ENCODE peak calls at places on chromosome 21, in six cellular contexts. P is transverse colon, M is adrenal gland, N is dorsolateral prefrontal cortex, C is coronary artery, S is fibroblast of lung. K is an unnamed sample.

GRCh38 chr21:30268608-30269197 is 14.0 kb downstream of the KRTAP24-1 start:
- DNase-seq in P (no peak), M (no peak), N (no peak), S (no peak), C (no peak), K (no peak)

GRCh38 chr21:37531402-37532042 is 164.9 kb downstream of the DYRK1A start:
- DNase-seq in C (peak; percentile 84), S (no peak), M (no peak), N (no peak), P (peak; percentile 20), K (no peak)

GRCh38 chr21:36902793-36903192 is 63.7 kb downstream of the HLCS start:
- DNase-seq in M (no peak), S (no peak), C (no peak), N (no peak), P (no peak), K (no peak)

GRCh38 chr21:26117324-26117971 is 53.1 kb downstream of the APP start:
- DNase-seq in C (no peak), P (no peak), N (no peak), S (no peak), M (no peak), K (no peak)

GRCh38 chr21:33908760-33909159 is 6.8 kb downstream of the ATP5PO start:
- DNase-seq in C (no peak), N (no peak), S (no peak), P (no peak), M (no peak), K (no peak)

GRCh38 chr21:26115346-26115745 is 55.2 kb downstream of the APP start:
- DNase-seq in C (no peak), N (no peak), P (no peak), M (no peak), S (no peak), K (no peak)

GRCh38 chr21:39048064-39048463 is 135.2 kb downstream of the PSMG1 start:
- DNase-seq in C (peak; percentile 58), M (no peak), P (peak; percentile 65), S (peak; percentile 38), N (no peak), K (no peak)

GRCh38 chr21:41344146-41344545 is 17.7 kb upstream of the MX2 start:
- DNase-seq in P (no peak), M (no peak), S (no peak), N (no peak), C (no peak), K (no peak)

GRCh38 chr21:29155118-29155932 is 24.9 kb downstream of the MAP3K7CL start:
- DNase-seq in P (no peak), C (peak; percentile 88), S (peak; percentile 79), M (no peak), N (no peak), K (peak; percentile 52)

GRCh38 chr21:36323032-36323431 is 3.0 kb downstream of the MORC3 start:
- DNase-seq in M (no peak), C (no peak), N (no peak), S (no peak), P (no peak), K (no peak)

GRCh38 chr21:38303300-38303699 is 46.5 kb downstream of the KCNJ15 start:
- DNase-seq in N (no peak), P (no peak), C (peak; percentile 81), S (peak; percentile 93), M (peak; percentile 87), K (no peak)

GRCh38 chr21:30033441-30033840 is 93.6 kb upstream of the GRIK1 start:
- DNase-seq in C (no peak), M (no peak), N (no peak), S (no peak), P (no peak), K (no peak)

GRCh38 chr21:28325618-28326017 is 667.1 kb downstream of the LTN1 start:
- DNase-seq in C (no peak), M (no peak), S (no peak), P (no peak), N (no peak), K (no peak)

GRCh38 chr21:25562660-25563059 is 44.6 kb downstream of the MRPL39 start:
- DNase-seq in C (no peak), N (no peak), S (peak; percentile 25), M (no peak), P (no peak), K (no peak)

GRCh38 chr21:34915364-34915834 is 133.7 kb downstream of the RUNX1 start:
- DNase-seq in P (no peak), M (no peak), N (no peak), S (peak; percentile 58), C (no peak), K (no peak)

GRCh38 chr21:29256125-29256895 is 42.4 kb upstream of the BACH1 start:
- DNase-seq in P (no peak), C (no peak), S (no peak), N (no peak), M (no peak), K (no peak)

GRCh38 chr21:20302084-20302483 is 696.1 kb upstream of the NCAM2 start:
- DNase-seq in S (no peak), M (no peak), C (no peak), P (no peak), N (no peak), K (no peak)

GRCh38 chr21:38959686-38960049 is 153.9 kb downstream of the ETS2 start:
- DNase-seq in S (no peak), P (no peak), N (no peak), C (no peak), M (no peak), K (no peak)

GRCh38 chr21:15850645-15851044 is 120.9 kb downstream of the USP25 start:
- DNase-seq in C (no peak), P (no peak), S (peak; percentile 58), N (no peak), M (no peak), K (no peak)

GRCh38 chr21:41326414-41327080 is 9.9 kb downstream of the FAM3B start:
- DNase-seq in P (no peak), M (no peak), C (no peak), S (no peak), N (no peak), K (no peak)

GRCh38 chr21:29487154-29487553 is 188.4 kb downstream of the BACH1 start:
- DNase-seq in M (no peak), S (no peak), N (no peak), C (no peak), P (no peak), K (no peak)

GRCh38 chr21:8997011-8997440 is 1524.4 kb upstream of the TPTE start:
- DNase-seq in S (no peak), P (no peak), M (no peak), C (no peak), N (no peak), K (no peak)

GRCh38 chr21:35696644-35697043 is 363.7 kb downstream of the SETD4 start:
- DNase-seq in M (no peak), P (no peak), N (no peak), C (no peak), S (no peak), K (no peak)

GRCh38 chr21:35046880-35047229 is 2.2 kb downstream of the RUNX1 start:
- DNase-seq in M (peak; percentile 15), S (no peak), C (no peak), P (no peak), N (no peak), K (no peak)

GRCh38 chr21:34952701-34953100 is 96.4 kb downstream of the RUNX1 start:
- DNase-seq in M (no peak), S (no peak), N (no peak), C (no peak), P (no peak), K (no peak)

GRCh38 chr21:34889287-34889536 is 159.9 kb downstream of the RUNX1 start:
- DNase-seq in N (no peak), P (peak; percentile 50), S (peak; percentile 79), M (peak; percentile 64), C (peak; percentile 83), K (no peak)

GRCh38 chr21:15233611-15234010 is 168.8 kb upstream of the NRIP1 start:
- DNase-seq in M (no peak), C (no peak), S (no peak), N (no peak), P (no peak), K (no peak)

GRCh38 chr21:38729745-38730401 is 75.9 kb upstream of the ETS2 start:
- DNase-seq in C (no peak), M (no peak), N (no peak), S (peak; percentile 30), P (no peak), K (peak; percentile 28)

GRCh38 chr21:34115160-34115559 is 41.8 kb downstream of the MRPS6 start:
- DNase-seq in S (no peak), C (no peak), N (no peak), M (no peak), P (no peak), K (no peak)

GRCh38 chr21:45410151-45410864 is 5.3 kb downstream of the COL18A1 start:
- DNase-seq in P (no peak), N (no peak), C (no peak), M (no peak), S (no peak), K (no peak)
- H3K27ac ChIP-seq in P (peak overlapping the region; percentile 37), N (no peak overlapping the region), C (peak overlapping the region; percentile 98), M (peak overlapping the region; percentile 62), S (no peak overlapping the region), K (peak overlapping the region; percentile 21)

GRCh38 chr21:42704861-42705260 is 51.4 kb downstream of the PDE9A start:
- DNase-seq in S (no peak), P (no peak), C (no peak), M (no peak), N (no peak), K (no peak)

GRCh38 chr21:42706765-42707164 is 53.3 kb downstream of the PDE9A start:
- DNase-seq in P (no peak), S (no peak), C (no peak), M (no peak), N (no peak), K (no peak)

GRCh38 chr21:42707207-42707830 is 53.9 kb downstream of the PDE9A start:
- DNase-seq in S (no peak), N (no peak), P (no peak), M (no peak), C (no peak), K (no peak)

GRCh38 chr21:42705346-42705745 is 51.9 kb downstream of the PDE9A start:
- DNase-seq in N (no peak), P (no peak), C (no peak), M (no peak), S (no peak), K (no peak)

GRCh38 chr21:42705746-42706374 is 52.4 kb downstream of the PDE9A start:
- DNase-seq in N (no peak), C (no peak), P (no peak), S (no peak), M (no peak), K (no peak)
- TF ChIP-seq CTCF in N (no peak), C (no peak), P (no peak), S (no peak), M (no peak), K (no peak)

GRCh38 chr21:31873696-31874599 is 1.1 kb downstream of the HUNK start:
- DNase-seq in P (peak; percentile 68), C (no peak), S (no peak), M (peak; percentile 16), N (peak; percentile 28), K (no peak)
- H3K4me3 ChIP-seq in P (peak overlapping the region; percentile 71), C (peak overlapping the region; percentile 76), S (no peak overlapping the region), M (no peak overlapping the region), N (peak overlapping the region; percentile 75), K (peak overlapping the region; percentile 69)

DNA sequence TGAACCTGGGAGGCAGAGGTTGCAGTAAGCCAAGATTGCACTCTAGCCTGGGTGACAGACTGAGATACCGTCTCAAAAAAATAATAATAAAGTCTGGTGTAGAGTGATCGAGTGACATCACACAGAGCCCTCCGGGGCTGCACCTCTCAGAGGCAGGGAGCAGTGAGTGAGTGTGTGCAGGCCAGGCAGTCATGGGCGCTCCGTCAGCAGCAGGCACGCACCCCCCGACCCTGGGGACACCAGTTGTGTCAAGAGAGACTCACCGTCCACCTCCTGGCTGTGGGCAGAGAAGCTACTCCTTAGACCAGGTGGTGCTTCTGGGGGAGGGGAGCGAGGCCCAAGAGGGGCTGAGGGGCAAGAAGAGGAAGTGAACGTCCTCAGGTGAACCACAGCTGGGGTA is 91.8 kb downstream of the SIK1 start:
- DNase-seq in N (no peak), C (no peak), P (no peak), S (no peak), M (no peak), K (no peak)
- H3K27ac ChIP-seq in N (no peak overlapping the region), C (no peak overlapping the region), P (no peak overlapping the region), S (no peak overlapping the region), M (no peak overlapping the region), K (no peak overlapping the region)